ENCODE peak calls at places on chromosomes 5 and 9, in seven cellular contexts. R is Peyer's patch, H is ovary, T is endothelial cell, Q is cardiac fibroblast, K is AG10803, A is right lobe of liver. V is an unnamed sample.

GRCh38 chr5:168346417-168346816 is 55.0 kb downstream of the WWC1 start:
- DNase-seq in R (no peak), H (no peak), T (no peak), Q (no peak), K (no peak), A (no peak), V (no peak)

GRCh38 chr5:132075719-132076077 is 2.1 kb downstream of the CSF2 start:
- DNase-seq in R (no peak), H (no peak), T (no peak), Q (no peak), K (no peak), A (no peak), V (no peak)

GRCh38 chr5:147234825-147235635 is at the start of gene STK32A:
- DNase-seq in R (peak), H (peak), T (peak), Q (peak), K (peak), A (no peak), V (no peak)

GRCh38 chr5:129125819-129126218 is 31.3 kb downstream of the ISOC1 start:
- DNase-seq in R (no peak), H (no peak), T (no peak), Q (no peak), K (no peak), A (no peak), V (no peak)

GRCh38 chr5:157323107-157323706 is 57.3 kb downstream of the CYFIP2 start:
- DNase-seq in R (no peak), H (no peak), T (peak), Q (no peak), K (no peak), A (no peak), V (no peak)

GRCh38 chr5:3047212-3047774 is 295.8 kb upstream of the IRX2 start:
- DNase-seq in R (no peak), H (no peak), T (no peak), Q (no peak), K (no peak), A (no peak), V (no peak)

GRCh38 chr5:145587308-145588071 is 247.7 kb downstream of the PRELID2 start:
- DNase-seq in R (no peak), H (no peak), T (no peak), Q (peak), K (peak), A (no peak), V (peak)

GRCh38 chr5:79484731-79485130 is 29.2 kb downstream of the HOMER1 start:
- DNase-seq in R (no peak), H (no peak), T (no peak), Q (peak), K (peak), A (no peak), V (peak)

GRCh38 chr9:35909687-35910612 is 660 bp downstream of the SPAAR start:
- DNase-seq in R (no peak), H (no peak), T (peak), Q (peak), K (no peak), A (no peak), V (no peak)

GRCh38 chr5:164188733-164189148 is 683.3 kb downstream of the MAT2B start:
- DNase-seq in R (no peak), H (no peak), T (no peak), Q (peak), K (no peak), A (no peak), V (no peak)

GRCh38 chr9:94869415-94869838 is 142.9 kb downstream of the AOPEP start:
- DNase-seq in R (no peak), H (no peak), T (no peak), Q (peak), K (no peak), A (no peak), V (peak)

GRCh38 chr5:137699291-137700281 is 36.3 kb downstream of the KLHL3 start:
- DNase-seq in R (no peak), H (no peak), T (no peak), Q (peak), K (peak), A (no peak), V (no peak)

GRCh38 chr9:2134391-2134790 is 119.2 kb downstream of the SMARCA2 start:
- DNase-seq in R (no peak), H (no peak), T (no peak), Q (peak), K (peak), A (no peak), V (peak)

GRCh38 chr9:76818271-76818670 is 54.0 kb downstream of the PCA3 start:
- DNase-seq in R (peak), H (peak), T (no peak), Q (peak), K (peak), A (no peak), V (peak)

GRCh38 chr5:133534566-133534965 is 77.8 kb downstream of the FSTL4 start:
- DNase-seq in R (no peak), H (no peak), T (no peak), Q (no peak), K (no peak), A (no peak), V (no peak)

GRCh38 chr9:113307401-113307975 is 4.3 kb upstream of the RNF183 start:
- DNase-seq in R (no peak), H (no peak), T (no peak), Q (no peak), K (no peak), A (no peak), V (no peak)

GRCh38 chr5:61667523-61668229 is 335.6 kb downstream of the ZSWIM6 start:
- DNase-seq in R (no peak), H (no peak), T (no peak), Q (peak), K (no peak), A (no peak), V (peak)

GRCh38 chr9:134364391-134365114 is 38.3 kb downstream of the RXRA start:
- DNase-seq in R (no peak), H (no peak), T (no peak), Q (no peak), K (no peak), A (peak), V (no peak)

GRCh38 chr5:103561670-103562069 is 919 bp downstream of the NUDT12 start:
- DNase-seq in R (no peak), H (no peak), T (no peak), Q (peak), K (no peak), A (no peak), V (no peak)

GRCh38 chr9:126883636-126884035 is 23.2 kb downstream of the ZBTB34 start:
- DNase-seq in R (no peak), H (no peak), T (no peak), Q (no peak), K (no peak), A (no peak), V (no peak)

GRCh38 chr5:167730656-167731055 is 560.8 kb upstream of the WWC1 start:
- DNase-seq in R (no peak), H (no peak), T (no peak), Q (peak), K (no peak), A (no peak), V (no peak)

GRCh38 chr5:82355921-82356454 is 77.8 kb upstream of the RPS23 start:
- DNase-seq in R (no peak), H (no peak), T (no peak), Q (peak), K (peak), A (no peak), V (peak)

GRCh38 chr5:59666709-59667108 is 226.8 kb downstream of the PDE4D start:
- DNase-seq in R (no peak), H (no peak), T (no peak), Q (no peak), K (no peak), A (no peak), V (no peak)

GRCh38 chr5:95032801-95033200 is 252.1 kb downstream of the MCTP1 start:
- DNase-seq in R (no peak), H (no peak), T (no peak), Q (no peak), K (no peak), A (no peak), V (no peak)

GRCh38 chr5:6604341-6604740 is 28.5 kb downstream of the NSUN2 start:
- DNase-seq in R (no peak), H (no peak), T (no peak), Q (no peak), K (no peak), A (no peak), V (no peak)

GRCh38 chr5:16508730-16509531 is 43.3 kb upstream of the ZNF622 start:
- DNase-seq in R (peak), H (no peak), T (no peak), Q (no peak), K (peak), A (peak), V (peak)

GRCh38 chr5:137164536-137164935 is 334.6 kb downstream of the SPOCK1 start:
- DNase-seq in R (no peak), H (no peak), T (no peak), Q (no peak), K (no peak), A (no peak), V (no peak)

GRCh38 chr5:132246806-132247205 is 10.7 kb upstream of the PDLIM4 start:
- DNase-seq in R (no peak), H (no peak), T (no peak), Q (no peak), K (no peak), A (no peak), V (no peak)

GRCh38 chr9:76643399-76644117 is 120.7 kb upstream of the PCA3 start:
- DNase-seq in R (no peak), H (no peak), T (no peak), Q (no peak), K (no peak), A (no peak), V (no peak)

GRCh38 chr9:114888599-114888998 is 41.8 kb downstream of the TNFSF8 start:
- DNase-seq in R (no peak), H (no peak), T (no peak), Q (no peak), K (no peak), A (no peak), V (no peak)

GRCh38 chr9:16057541-16057940 is 504.7 kb downstream of the CCDC171 start:
- DNase-seq in R (no peak), H (no peak), T (no peak), Q (no peak), K (no peak), A (no peak), V (no peak)

GRCh38 chr9:126451316-126451885 is 124.8 kb downstream of the MVB12B start:
- DNase-seq in R (no peak), H (no peak), T (no peak), Q (no peak), K (no peak), A (no peak), V (no peak)

GRCh38 chr9:6922124-6922676 is 164.4 kb downstream of the KDM4C start:
- DNase-seq in R (no peak), H (no peak), T (no peak), Q (no peak), K (no peak), A (no peak), V (no peak)

GRCh38 chr5:40134883-40135520 is 544.7 kb upstream of the PTGER4 start:
- DNase-seq in R (no peak), H (no peak), T (no peak), Q (no peak), K (no peak), A (no peak), V (peak)

GRCh38 chr5:147093138-147093537 is 141.7 kb upstream of the STK32A start:
- DNase-seq in R (no peak), H (no peak), T (no peak), Q (peak), K (peak), A (no peak), V (peak)

GRCh38 chr9:90458485-90458884 is 184.1 kb downstream of the DIRAS2 start:
- DNase-seq in R (peak), H (no peak), T (peak), Q (no peak), K (no peak), A (peak), V (no peak)
- TF ChIP-seq CTCF in R (peak), H (no peak), T (peak), Q (no peak), K (no peak), A (peak), V (no peak)

GRCh38 chr9:120408680-120409258 is 171.2 kb downstream of the CDK5RAP2 start:
- DNase-seq in R (no peak), H (no peak), T (no peak), Q (no peak), K (no peak), A (no peak), V (no peak)

GRCh38 chr9:120403543-120403856 is 176.5 kb downstream of the CDK5RAP2 start:
- DNase-seq in R (no peak), H (no peak), T (no peak), Q (no peak), K (no peak), A (no peak), V (no peak)

GRCh38 chr9:120402741-120403542 is 177.0 kb downstream of the CDK5RAP2 start:
- DNase-seq in R (no peak), H (no peak), T (no peak), Q (peak), K (peak), A (no peak), V (peak)

GRCh38 chr9:120405134-120405533 is 174.8 kb downstream of the CDK5RAP2 start:
- DNase-seq in R (no peak), H (no peak), T (no peak), Q (no peak), K (no peak), A (no peak), V (no peak)

DNA sequence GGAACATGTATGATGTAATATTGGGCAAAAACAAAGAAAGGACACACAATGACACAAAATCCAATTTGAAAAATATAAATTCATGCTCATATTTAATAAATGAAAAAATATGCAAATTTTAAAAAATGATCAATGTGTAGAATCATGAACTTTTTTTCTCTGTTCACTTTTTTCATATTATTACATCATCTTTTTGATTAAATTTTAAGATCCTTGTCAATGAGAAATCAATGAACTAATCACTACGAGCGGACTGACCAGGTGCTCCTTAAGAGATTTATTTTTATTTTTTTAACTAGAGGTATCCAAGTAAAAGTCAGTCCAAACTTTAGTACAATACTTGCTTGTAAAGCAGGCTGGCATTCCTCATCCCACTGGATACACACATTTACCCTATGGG is 174.1 kb downstream of the CDK5RAP2 start:
- DNase-seq in R (no peak), H (no peak), T (no peak), Q (no peak), K (no peak), A (no peak), V (no peak)
- TF ChIP-seq CTCF in R (no peak), H (no peak), T (no peak), Q (no peak), K (no peak), A (no peak), V (no peak)

GRCh38 chr9:129809346-129809745 is 6.4 kb downstream of the TOR1B start:
- DNase-seq in R (no peak), H (no peak), T (no peak), Q (no peak), K (no peak), A (no peak), V (no peak)
- TF ChIP-seq CTCF in R (no peak), H (no peak), T (no peak), Q (no peak), K (no peak), A (no peak), V (no peak)

DNA sequence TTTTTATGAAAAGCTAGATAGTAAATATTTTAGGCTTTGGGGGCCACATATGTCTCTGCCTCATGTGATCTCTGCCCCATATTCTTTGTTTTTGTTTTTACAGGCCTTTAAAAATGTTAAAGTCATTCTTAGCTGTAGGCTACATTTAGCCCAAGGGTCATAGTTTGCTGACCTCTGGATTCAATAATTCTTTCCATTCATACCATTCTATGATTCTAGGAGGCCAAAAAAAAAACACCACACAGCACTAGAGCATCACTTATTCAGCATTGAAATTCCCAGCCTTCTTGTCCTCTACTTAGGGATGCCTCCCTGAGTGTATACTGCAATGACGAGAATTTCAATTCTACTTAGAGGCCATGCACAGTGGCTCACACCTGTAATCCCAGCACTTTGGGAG is 17.0 kb downstream of the PTCD2 start:
- DNase-seq in R (no peak), H (no peak), T (no peak), Q (no peak), K (no peak), A (no peak), V (no peak)
- TF ChIP-seq CTCF in R (no peak), H (no peak), T (no peak), Q (no peak), K (no peak), A (no peak), V (no peak)

GRCh38 chr9:124037790-124038189 is 26.2 kb downstream of the LHX2 start:
- DNase-seq in R (no peak), H (no peak), T (no peak), Q (no peak), K (peak), A (no peak), V (no peak)
- TF ChIP-seq CTCF in R (no peak), H (no peak), T (no peak), Q (no peak), K (peak), A (peak), V (no peak)

DNA sequence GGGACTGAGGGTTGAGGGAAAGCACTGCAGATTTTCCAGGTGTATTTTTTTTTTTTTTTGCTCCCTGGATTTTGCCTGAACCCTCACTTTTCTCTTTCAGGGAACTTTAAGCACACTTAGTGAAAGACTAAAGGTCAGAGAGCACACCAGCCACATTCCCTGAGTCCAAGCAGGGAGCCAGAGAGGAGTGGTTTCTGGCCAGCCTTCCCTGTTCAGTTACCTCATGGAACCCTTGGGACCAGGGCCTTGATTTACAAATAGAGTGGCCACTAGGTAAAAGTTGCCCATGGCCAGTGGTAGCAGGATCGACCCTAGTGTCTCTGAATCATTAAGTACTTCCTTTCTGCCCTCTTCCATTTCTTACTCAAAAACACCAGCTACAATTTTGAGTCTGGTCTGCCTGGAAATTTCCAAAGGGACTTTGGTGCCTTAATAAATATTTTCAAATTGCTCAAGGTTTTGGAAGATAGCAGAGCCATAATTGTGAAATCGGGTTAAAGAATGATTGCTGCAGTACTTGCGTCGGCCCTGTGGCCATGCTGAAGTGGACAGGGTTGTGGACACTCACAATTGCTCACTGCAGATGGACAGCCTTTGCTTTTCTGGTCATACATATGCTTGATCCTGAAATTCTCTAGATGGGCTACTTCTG is 14.5 kb downstream of the PALM2AKAP2 start:
- DNase-seq in R (no peak), H (no peak), T (no peak), Q (peak), K (peak), A (peak), V (peak)
- TF ChIP-seq CTCF in R (no peak), H (no peak), T (no peak), Q (no peak), K (no peak), A (no peak), V (no peak)

GRCh38 chr9:37992924-37993349 is 76.1 kb downstream of the SHB start:
- DNase-seq in R (peak), H (no peak), T (no peak), Q (no peak), K (no peak), A (no peak), V (no peak)

GRCh38 chr9:37996050-37996811 is 72.8 kb downstream of the SHB start:
- DNase-seq in R (peak), H (no peak), T (no peak), Q (no peak), K (no peak), A (no peak), V (no peak)

GRCh38 chr9:37996812-37997202 is 72.2 kb downstream of the SHB start:
- DNase-seq in R (no peak), H (no peak), T (no peak), Q (no peak), K (no peak), A (no peak), V (no peak)

GRCh38 chr9:37995348-37995737 is 73.7 kb downstream of the SHB start:
- DNase-seq in R (no peak), H (no peak), T (no peak), Q (no peak), K (no peak), A (no peak), V (no peak)

DNA sequence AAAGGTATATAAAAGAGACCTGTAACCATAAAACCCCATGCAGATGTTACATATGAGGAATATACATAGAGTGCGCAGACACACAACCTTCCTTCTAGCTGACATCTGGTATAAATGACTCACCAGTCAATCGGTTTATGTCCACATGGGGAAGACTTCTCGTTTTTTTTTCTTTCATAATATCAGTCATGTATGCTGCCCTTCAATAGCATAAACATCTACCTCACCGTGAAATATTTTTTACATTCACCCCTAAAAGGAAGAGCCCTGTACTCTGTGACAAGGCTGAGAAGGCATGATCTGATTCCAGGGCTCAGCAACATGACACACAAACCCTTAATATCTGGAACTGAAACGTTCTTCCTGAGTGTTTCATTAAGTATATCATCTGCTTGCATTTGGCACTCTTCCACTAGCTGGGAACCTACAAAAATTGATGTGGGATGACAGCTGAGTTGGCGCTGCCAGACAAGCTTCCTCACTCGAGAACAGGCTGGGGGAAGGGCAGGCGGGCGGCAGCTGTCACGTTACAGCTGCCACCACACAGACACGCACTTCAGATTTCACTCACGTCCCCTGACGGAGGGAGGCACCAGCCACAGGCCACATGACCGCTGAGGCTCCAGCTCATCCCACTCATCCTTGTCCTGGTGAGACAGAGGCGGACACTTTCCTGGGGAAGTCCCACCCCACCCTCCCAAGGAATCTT is 74.2 kb downstream of the SHB start:
- DNase-seq in R (peak), H (no peak), T (no peak), Q (peak), K (peak), A (peak), V (no peak)
- TF ChIP-seq CTCF in R (no peak), H (no peak), T (no peak), Q (no peak), K (no peak), A (no peak), V (no peak)

V was measured in fibroblast of the aortic adventitia.